ENCODE peak calls at places on chromosomes 5 and 9, in eight cellular contexts. W, J, M, E, T, H, A and N are unnamed samples.

GRCh38 chr9:126171641-126172040 is 155.0 kb upstream of the MVB12B start:
- DNase-seq in W (no peak), J (no peak), E (no peak), H (no peak), A (no peak), M (no peak), T (no peak), N (no peak)

GRCh38 chr9:118515947-118516346 is 811.7 kb downstream of the TLR4 start:
- DNase-seq in W (no peak), M (no peak), J (no peak), T (no peak), E (no peak), A (no peak), H (no peak), N (no peak)

GRCh38 chr9:79687131-79687447 is 115.3 kb downstream of the TLE4 start:
- DNase-seq in A (no peak), T (no peak), M (peak), E (no peak), W (no peak), H (no peak), J (no peak), N (peak)

GRCh38 chr9:25206027-25206426 is 472.2 kb downstream of the TUSC1 start:
- DNase-seq in A (no peak), T (no peak), M (no peak), E (no peak), W (no peak), J (no peak), H (no peak), N (no peak)

GRCh38 chr5:56934325-56934724 is 17.6 kb downstream of the MIER3 start:
- DNase-seq in A (no peak), E (no peak), T (no peak), H (no peak), J (no peak), M (no peak), W (no peak), N (no peak)

GRCh38 chr9:38305616-38306015 is 86.9 kb upstream of the ALDH1B1 start:
- DNase-seq in M (no peak), A (no peak), E (no peak), J (no peak), W (no peak), T (no peak), H (no peak), N (no peak)

GRCh38 chr5:139772392-139772791 is 23.2 kb upstream of the PSD2 start:
- DNase-seq in A (no peak), E (no peak), W (no peak), M (no peak), H (no peak), J (no peak), T (no peak), N (no peak)

GRCh38 chr9:117239428-117239827 is 175.4 kb downstream of the ASTN2 start:
- DNase-seq in T (no peak), M (no peak), A (no peak), H (no peak), J (no peak), W (no peak), E (no peak), N (no peak)

GRCh38 chr9:127314911-127315310 is 50.3 kb downstream of the GARNL3 start:
- DNase-seq in J (no peak), M (no peak), T (no peak), E (no peak), W (no peak), H (no peak), A (no peak), N (no peak)

GRCh38 chr5:142459209-142459608 is 134.4 kb upstream of the SPRY4 start:
- DNase-seq in H (no peak), E (no peak), M (no peak), J (no peak), W (no peak), A (no peak), T (no peak), N (no peak)

GRCh38 chr5:140205216-140205615 is 30.2 kb downstream of the CYSTM1 start:
- DNase-seq in H (no peak), J (no peak), W (no peak), A (no peak), E (no peak), T (no peak), M (no peak), N (no peak)

GRCh38 chr5:75566710-75567309 is 44.4 kb upstream of the ANKDD1B start:
- DNase-seq in W (peak), H (no peak), E (no peak), T (no peak), J (peak), M (no peak), A (no peak), N (peak)

GRCh38 chr9:87260171-87260570 is 237.5 kb upstream of the DAPK1 start:
- DNase-seq in T (no peak), W (no peak), H (no peak), A (peak), M (no peak), E (no peak), J (no peak), N (no peak)

GRCh38 chr9:36486933-36487481 is 85.7 kb upstream of the MELK start:
- DNase-seq in A (no peak), T (peak), E (peak), J (no peak), H (peak), M (peak), W (peak), N (peak)

GRCh38 chr5:126917918-126918623 is 112.3 kb downstream of the MARCHF3 start:
- DNase-seq in M (no peak), J (no peak), H (no peak), W (no peak), A (no peak), T (no peak), E (peak), N (no peak)

GRCh38 chr5:55750499-55750898 is 12.6 kb downstream of the DDX4 start:
- DNase-seq in A (no peak), T (no peak), E (no peak), M (no peak), H (no peak), J (no peak), W (no peak), N (no peak)

GRCh38 chr5:82183828-82184227 is 94.3 kb downstream of the RPS23 start:
- DNase-seq in J (no peak), M (no peak), A (no peak), W (no peak), T (peak), H (no peak), E (no peak), N (no peak)

GRCh38 chr5:9437741-9438240 is 108.1 kb downstream of the SEMA5A start:
- DNase-seq in T (no peak), J (no peak), E (no peak), M (no peak), A (no peak), W (no peak), H (no peak), N (no peak)

GRCh38 chr5:98455660-98456059 is 317.8 kb upstream of the RGMB start:
- DNase-seq in A (no peak), E (no peak), W (no peak), M (no peak), H (no peak), T (no peak), J (no peak), N (no peak)

GRCh38 chr5:68335075-68335474 is 119.5 kb downstream of the PIK3R1 start:
- DNase-seq in T (no peak), E (no peak), H (no peak), W (no peak), A (no peak), J (no peak), M (no peak), N (no peak)

GRCh38 chr5:68336200-68336599 is 120.6 kb downstream of the PIK3R1 start:
- DNase-seq in W (no peak), A (no peak), E (no peak), J (no peak), H (no peak), M (no peak), T (no peak), N (no peak)

GRCh38 chr5:68333649-68334549 is 118.3 kb downstream of the PIK3R1 start:
- DNase-seq in J (no peak), E (no peak), H (no peak), A (no peak), M (no peak), W (no peak), T (no peak), N (no peak)

GRCh38 chr5:68332546-68332945 is 117.0 kb downstream of the PIK3R1 start:
- DNase-seq in T (no peak), A (no peak), H (no peak), M (no peak), J (no peak), E (no peak), W (no peak), N (no peak)

GRCh38 chr5:68334550-68334880 is 119.0 kb downstream of the PIK3R1 start:
- DNase-seq in A (no peak), J (no peak), W (no peak), M (no peak), E (no peak), T (no peak), H (no peak), N (no peak)
- H3K4me3 ChIP-seq in A (no peak), J (no peak), W (no peak), M (no peak), E (no peak), T (no peak), H (no peak), N (no peak)

DNA sequence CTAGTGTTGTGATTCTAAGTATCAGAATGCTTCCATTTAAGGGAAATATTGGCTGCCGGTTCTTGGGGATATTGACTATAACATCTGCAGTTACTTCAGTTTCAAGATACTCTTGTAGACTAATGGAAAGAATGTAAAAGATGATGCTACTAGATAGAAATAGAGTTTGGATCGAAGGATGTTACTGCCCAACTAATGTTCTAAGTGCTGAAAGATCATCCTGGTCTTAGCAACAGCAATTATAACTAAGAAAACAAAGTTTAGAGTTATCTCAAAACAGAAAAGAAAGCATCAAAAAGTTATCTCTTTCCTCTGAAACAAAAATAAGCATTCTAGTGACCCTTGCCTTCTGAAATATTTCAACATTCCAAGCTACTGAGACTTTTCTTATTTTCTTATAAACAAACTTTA is 49.9 kb downstream of the ITGA1 start:
- DNase-seq in T (no peak), M (no peak), W (no peak), J (no peak), E (no peak), H (no peak), A (no peak), N (no peak)
- H3K4me3 ChIP-seq in T (no peak), M (no peak), W (no peak), J (no peak), E (no peak), H (no peak), A (no peak), N (no peak)

GRCh38 chr5:3365501-3366215 is 230.0 kb upstream of the IRX1 start:
- DNase-seq in A (no peak), W (peak), E (no peak), M (no peak), H (no peak), T (no peak), J (no peak), N (no peak)
- H3K4me3 ChIP-seq in A (no peak), W (no peak), E (no peak), M (no peak), H (no peak), T (no peak), J (no peak), N (no peak)

GRCh38 chr5:73968729-73969128 is 342.7 kb downstream of the ARHGEF28 start:
- DNase-seq in H (no peak), M (no peak), W (no peak), E (no peak), J (no peak), A (no peak), T (no peak), N (no peak)
- H3K4me3 ChIP-seq in H (no peak), M (no peak), W (no peak), E (no peak), J (no peak), A (no peak), T (no peak), N (no peak)

DNA sequence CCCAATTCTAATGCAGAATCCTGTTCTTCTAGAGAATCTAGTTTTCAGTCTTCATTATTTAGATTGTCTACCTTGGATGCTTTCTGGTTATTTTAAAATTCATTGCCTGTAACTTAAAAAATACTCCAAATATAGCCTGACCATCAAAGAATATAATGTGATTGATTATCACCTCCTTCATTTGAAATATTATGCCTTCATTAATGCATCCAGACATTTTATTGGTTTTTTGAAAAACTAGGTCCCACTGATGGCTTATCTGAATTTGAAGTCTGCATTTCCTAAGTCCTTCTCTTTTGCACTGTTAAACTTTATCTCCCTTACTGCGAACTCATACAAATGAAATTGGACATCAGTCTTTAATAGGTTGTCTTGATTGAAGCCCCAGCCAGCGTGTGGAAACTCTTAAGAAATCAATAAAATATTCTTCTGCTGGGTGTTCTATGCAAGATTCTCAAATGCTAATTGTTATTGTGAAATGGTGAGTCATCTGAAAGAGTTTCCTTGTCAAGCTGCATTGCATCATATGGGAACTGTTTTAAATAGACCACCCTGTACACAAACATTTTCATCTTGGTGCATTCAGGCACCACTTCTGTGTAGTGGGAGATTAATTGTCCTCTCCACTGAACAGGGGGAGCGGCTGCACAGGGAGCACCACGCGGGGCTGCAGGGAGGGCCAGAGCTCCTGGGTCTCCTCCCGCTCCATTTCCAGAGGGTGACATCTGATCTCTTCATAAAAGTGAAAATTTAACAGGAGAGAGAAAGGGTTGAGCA is 92.3 kb upstream of the FANCC start:
- DNase-seq in M (no peak), T (no peak), A (no peak), E (no peak), H (no peak), J (no peak), W (no peak), N (no peak)
- H3K4me3 ChIP-seq in M (no peak), T (no peak), A (no peak), E (no peak), H (no peak), J (no peak), W (no peak), N (no peak)

GRCh38 chr9:133428579-133429215 is 6.5 kb downstream of the ADAMTS13 start:
- DNase-seq in W (peak), T (no peak), A (no peak), J (peak), E (peak), H (no peak), M (no peak), N (no peak)
- H3K4me3 ChIP-seq in W (no peak), T (no peak), A (no peak), J (peak), E (peak), H (no peak), M (no peak), N (no peak)

GRCh38 chr5:176364765-176365662 is at the start of gene ARL10:
- DNase-seq in M (peak), J (peak), W (peak), A (no peak), T (no peak), E (peak), H (peak), N (no peak)
- H3K4me3 ChIP-seq in M (peak), J (peak), W (peak), A (peak), T (peak), E (peak), H (peak), N (peak)

GRCh38 chr5:178589180-178590140 is 733 bp downstream of the COL23A1 start:
- DNase-seq in M (no peak), J (peak), H (peak), E (peak), W (peak), T (no peak), A (no peak), N (no peak)
- H3K4me3 ChIP-seq in M (no peak), J (peak), H (peak), E (peak), W (peak), T (peak), A (peak), N (no peak)